ENCODE peak calls at places on chromosomes 6 and 20, in four cellular contexts. D, U, E and M are unnamed samples.

GRCh38 chr6:113860165-113860955 is 3.2 kb downstream of the MARCKS start:
- DNase-seq in E (no peak), D (peak), U (no peak), M (no peak)

GRCh38 chr20:4967752-4968477 is 33.4 kb downstream of the SLC23A2 start:
- DNase-seq in U (no peak), D (peak), E (no peak), M (no peak)

GRCh38 chr6:15927531-15928230 is 201.2 kb upstream of the MYLIP start:
- DNase-seq in D (no peak), U (no peak), E (no peak), M (no peak)

GRCh38 chr20:59816146-59816743 is 117.2 kb downstream of the SYCP2 start:
- DNase-seq in E (no peak), D (no peak), U (no peak), M (no peak)

GRCh38 chr20:44629542-44629941 is 22.0 kb downstream of the ADA start:
- DNase-seq in E (no peak), D (no peak), U (no peak), M (no peak)

GRCh38 chr6:43723737-43724295 is 36.2 kb upstream of the MRPS18A start:
- DNase-seq in D (peak), U (no peak), E (peak), M (peak)

GRCh38 chr6:52562915-52563314 is 13.9 kb downstream of the TRAM2 start:
- DNase-seq in E (no peak), D (no peak), U (no peak), M (no peak)

GRCh38 chr20:1841554-1842140 is 53.6 kb upstream of the SIRPA start:
- DNase-seq in E (no peak), D (no peak), U (no peak), M (no peak)

GRCh38 chr20:18388860-18389259 is 78.0 kb downstream of the DZANK1 start:
- DNase-seq in D (peak), E (no peak), U (no peak), M (no peak)

GRCh38 chr6:136524936-136525413 is 25.2 kb downstream of the MAP7 start:
- DNase-seq in U (no peak), E (no peak), D (no peak), M (no peak)

DNA sequence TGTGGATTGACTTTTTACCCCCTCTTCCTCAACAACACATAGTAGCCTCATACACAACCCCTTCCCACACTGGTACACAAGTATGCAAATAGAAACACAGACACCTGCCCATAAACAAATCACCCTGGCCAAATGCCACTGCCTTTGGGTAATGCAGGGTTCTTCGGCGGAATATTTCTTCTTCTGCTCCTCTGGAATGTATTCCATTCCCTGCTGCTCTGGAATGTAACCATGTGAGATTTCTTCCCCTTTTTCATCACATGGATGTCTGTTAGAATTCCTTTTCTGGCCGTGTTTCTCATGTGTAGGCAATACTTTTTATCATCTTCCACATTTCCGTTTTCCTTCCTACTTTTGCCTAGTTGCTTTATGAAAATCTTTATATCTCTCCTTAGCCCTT is 76.1 kb upstream of the TPD52L1 start:
- DNase-seq in E (no peak), U (no peak), D (no peak), M (no peak)
- TF ChIP-seq POLR2A in E (no peak), U (no peak), D (no peak), M (no peak)

DNA sequence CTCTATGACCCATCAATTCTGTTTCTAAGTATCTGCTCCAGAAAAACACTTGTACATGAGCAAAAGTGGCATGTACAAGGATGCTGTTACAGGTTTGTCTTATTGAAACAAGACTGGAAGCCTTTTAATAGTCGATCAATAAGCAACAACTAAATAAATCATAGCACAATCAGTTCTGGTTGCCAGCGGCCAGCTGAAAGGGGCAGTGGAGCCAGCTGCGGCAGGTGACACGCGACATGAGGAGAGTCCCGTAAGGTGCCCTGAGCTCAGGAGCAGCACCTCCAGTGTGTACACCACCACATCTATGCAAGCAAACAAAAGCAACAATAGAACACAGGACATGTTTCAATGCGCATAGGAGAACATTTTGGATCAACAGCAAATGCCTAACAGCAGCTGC is 20.7 kb upstream of the NNAT start:
- DNase-seq in E (no peak), U (no peak), D (no peak), M (no peak)
- TF ChIP-seq TAF1 in E (no peak), U (no peak), D (no peak), M (no peak)

DNA sequence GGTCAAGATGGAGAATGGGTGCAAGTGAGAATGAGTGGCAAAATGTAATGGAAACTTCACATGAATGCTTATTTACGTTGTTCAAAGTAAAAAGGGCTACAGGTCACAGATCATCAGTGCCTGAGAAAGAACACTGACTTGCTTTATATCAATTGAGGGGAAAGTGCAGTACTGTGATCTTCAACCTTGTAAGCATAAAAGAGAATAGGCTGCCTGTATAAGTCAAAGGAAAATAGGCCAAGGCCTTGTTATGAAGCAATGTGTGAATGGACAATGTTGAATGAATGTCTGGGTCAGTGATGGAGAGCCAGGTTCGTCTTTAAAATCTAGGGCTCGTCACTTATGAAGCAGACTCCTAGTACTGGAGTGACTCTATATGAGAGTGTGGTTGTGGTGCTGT is 158.6 kb upstream of the NT5E start:
- DNase-seq in E (no peak), D (peak), U (no peak), M (no peak)
- TF ChIP-seq POLR2AphosphoS5 in E (no peak), D (no peak), U (no peak), M (no peak)

DNA sequence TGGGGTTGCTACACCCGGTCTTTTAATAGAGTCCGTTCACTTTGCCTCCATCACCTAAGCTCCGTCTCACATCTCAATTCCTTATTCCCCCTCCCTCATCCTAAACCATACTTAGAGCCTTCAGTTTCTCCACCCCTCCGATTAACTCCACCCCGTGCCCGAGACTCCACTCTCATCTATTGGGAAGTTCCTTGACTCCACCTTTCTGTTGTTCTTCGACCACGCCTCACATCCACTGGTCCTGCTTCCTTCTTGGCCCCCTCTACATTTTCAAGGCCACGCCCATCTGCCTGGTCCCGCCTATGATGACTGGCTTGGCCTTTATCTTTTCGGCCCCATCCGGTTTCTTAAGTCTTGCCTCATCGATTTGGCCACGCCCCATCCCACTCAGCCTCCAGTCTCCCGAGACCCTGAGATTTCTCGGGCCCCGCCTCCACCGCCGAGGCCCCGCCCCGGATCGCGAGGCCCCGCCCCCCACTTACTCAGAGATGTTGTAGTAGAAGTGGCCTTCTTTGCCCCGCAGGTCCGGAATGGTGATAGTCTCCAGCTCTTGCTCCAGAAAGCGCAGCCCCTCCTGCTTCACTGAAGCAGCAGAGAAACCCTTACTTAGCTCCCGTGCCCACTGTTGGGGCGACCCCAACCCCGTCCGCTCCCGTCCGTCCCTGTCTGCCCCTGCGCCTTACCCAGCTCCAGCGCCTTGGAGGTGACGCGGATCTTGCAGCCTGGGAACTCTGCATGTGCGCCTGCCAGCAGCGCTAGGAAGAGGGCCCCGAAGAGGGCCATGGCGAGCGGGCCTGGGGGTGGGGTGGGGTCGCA is 1.1 kb downstream of the PLTP start:
- DNase-seq in E (peak), D (no peak), U (peak), M (peak)
- TF ChIP-seq POLR2A in E (peak), D (no peak), U (peak), M (peak)

GRCh38 chr20:54356726-54357235 is 118.6 kb upstream of the DOK5 start:
- DNase-seq in E (no peak), U (no peak), D (no peak), M (no peak)
- TF ChIP-seq TAF1 in E (no peak), U (no peak), D (no peak), M (no peak)

DNA sequence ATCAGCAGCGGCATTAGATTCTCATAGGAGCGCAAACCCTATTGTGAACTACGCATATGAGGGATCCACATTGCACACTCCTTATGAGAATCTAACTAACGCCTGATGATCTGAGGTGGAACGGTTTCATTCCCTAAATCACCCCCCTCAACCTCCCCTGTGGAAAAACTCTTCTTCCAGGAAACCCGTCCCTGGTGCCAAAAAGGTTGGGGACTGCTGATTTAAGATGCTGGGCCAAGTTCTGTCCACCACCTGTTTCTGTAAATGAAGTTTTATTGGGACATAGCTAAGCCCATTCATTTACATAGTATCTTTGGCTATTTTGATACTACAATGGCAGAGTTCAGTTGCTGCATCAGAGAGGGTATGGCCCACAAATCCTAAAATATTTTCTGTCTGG is 268.2 kb upstream of the PRDM1 start:
- DNase-seq in D (no peak), U (no peak), E (no peak), M (no peak)
- TF ChIP-seq POLR2AphosphoS5 in D (no peak), U (no peak), E (no peak), M (no peak)